ENCODE peak calls at places on chromosomes 5 and 9, in four cellular contexts. Q, T, Y and N are unnamed samples.
A peak's percentile ranks its signal among the peaks of the same experiment; 100 is the strongest.

GRCh38 chr9:16653491-16654407 is 216.7 kb downstream of the BNC2 start:
- DNase-seq in Q (no peak), Y (no peak), T (no peak), N (peak; percentile 42)

GRCh38 chr9:100277166-100277979 is 75.4 kb downstream of the TEX10 start:
- DNase-seq in T (no peak), Q (no peak), Y (no peak), N (no peak)

GRCh38 chr5:93150311-93151012 is 430.6 kb downstream of the NR2F1-AS1 start:
- DNase-seq in Y (no peak), T (no peak), Q (no peak), N (no peak)

GRCh38 chr5:179354305-179354882 is 9.1 kb upstream of the ADAMTS2 start:
- DNase-seq in T (no peak), Q (no peak), Y (no peak), N (no peak)

GRCh38 chr5:90855296-90855990 is 296.8 kb downstream of the ADGRV1 start:
- DNase-seq in Y (no peak), Q (no peak), T (no peak), N (no peak)

GRCh38 chr9:128155736-128156500 is 4.1 kb upstream of the BBLN start:
- DNase-seq in Q (no peak), T (no peak), Y (no peak), N (no peak)

GRCh38 chr5:1099931-1100651 is 11.8 kb downstream of the SLC12A7 start:
- DNase-seq in Q (no peak), Y (no peak), T (no peak), N (no peak)

GRCh38 chr9:131411719-131412681 is 18.1 kb downstream of the PRRC2B start:
- DNase-seq in Q (no peak), Y (no peak), T (no peak), N (peak; percentile 77)

GRCh38 chr5:123785160-123786001 is 273.4 kb downstream of the CSNK1G3 start:
- DNase-seq in T (no peak), Q (no peak), Y (no peak), N (no peak)

GRCh38 chr9:134172198-134173126 is 8.1 kb upstream of the RNU6ATAC start:
- DNase-seq in Y (no peak), Q (no peak), T (no peak), N (no peak)

GRCh38 chr5:65925601-65926275 is 637 bp upstream of the ERBIN start:
- DNase-seq in Y (peak; percentile 90), Q (peak; percentile 85), T (no peak), N (peak; percentile 74)

GRCh38 chr5:166581827-166582226 is 1709.6 kb upstream of the WWC1 start:
- DNase-seq in Q (no peak), Y (no peak), T (no peak), N (no peak)

GRCh38 chr9:127876026-127876763 is 1.3 kb downstream of the AK1 start:
- DNase-seq in Q (no peak), Y (no peak), T (no peak), N (no peak)

GRCh38 chr5:41286165-41286564 is 72.8 kb upstream of the C6 start:
- DNase-seq in Q (no peak), Y (no peak), T (no peak), N (no peak)

GRCh38 chr5:179730356-179730755 is 2.3 kb upstream of the MAML1 start:
- DNase-seq in Q (no peak), Y (no peak), T (no peak), N (no peak)

GRCh38 chr9:35229066-35229778 is 67.4 kb downstream of the UNC13B start:
- DNase-seq in Y (no peak), T (no peak), Q (no peak), N (no peak)

GRCh38 chr9:31168161-31168560 is 1216.3 kb upstream of the ACO1 start:
- DNase-seq in Y (no peak), T (no peak), Q (no peak), N (no peak)

GRCh38 chr5:73534001-73534547 is 31.4 kb downstream of the ANKRA2 start:
- DNase-seq in Y (no peak), T (no peak), Q (no peak), N (no peak)

GRCh38 chr5:83077662-83078261 is 415 bp downstream of the XRCC4 start:
- DNase-seq in Q (peak; percentile 67), T (no peak), Y (peak; percentile 18), N (peak; percentile 64)

GRCh38 chr5:103111458-103111857 is 8.5 kb downstream of the GIN1 start:
- DNase-seq in Q (no peak), Y (no peak), T (no peak), N (no peak)

GRCh38 chr5:114176356-114176755 is 185.5 kb upstream of the KCNN2 start:
- DNase-seq in Q (no peak), T (no peak), Y (no peak), N (no peak)

GRCh38 chr5:164175083-164175482 is 669.7 kb downstream of the MAT2B start:
- DNase-seq in Y (no peak), T (no peak), Q (no peak), N (no peak)

GRCh38 chr5:152349683-152350526 is 55.2 kb downstream of the NMUR2 start:
- DNase-seq in T (no peak), Y (peak; percentile 31), Q (peak; percentile 70), N (peak; percentile 21)
- TF ChIP-seq CREB1 in T (no peak), Y (no peak), Q (no peak), N (no peak)

DNA sequence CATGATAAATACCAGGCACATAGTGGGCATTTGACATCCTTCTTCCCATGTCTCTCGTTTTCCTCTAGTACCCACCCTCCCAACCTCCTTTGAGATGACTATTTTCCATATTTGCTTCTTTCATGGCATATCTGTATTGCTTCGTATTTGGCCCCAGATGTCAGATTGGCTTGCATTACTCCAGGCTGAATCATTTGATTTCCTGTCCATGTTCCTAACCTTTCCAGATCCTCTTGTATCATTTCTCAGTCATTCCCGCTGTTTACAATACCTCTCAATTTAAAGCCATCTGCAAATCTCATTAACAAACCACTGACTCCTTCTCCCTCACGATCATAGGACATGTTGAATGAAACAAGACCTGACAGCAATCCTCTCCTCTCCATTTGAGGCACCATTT is 19.9 kb downstream of the MTX3 start:
- DNase-seq in T (no peak), Y (no peak), Q (no peak), N (no peak)
- TF ChIP-seq BRCA1 in T (no peak), Y (no peak), Q (no peak), N (no peak)

DNA sequence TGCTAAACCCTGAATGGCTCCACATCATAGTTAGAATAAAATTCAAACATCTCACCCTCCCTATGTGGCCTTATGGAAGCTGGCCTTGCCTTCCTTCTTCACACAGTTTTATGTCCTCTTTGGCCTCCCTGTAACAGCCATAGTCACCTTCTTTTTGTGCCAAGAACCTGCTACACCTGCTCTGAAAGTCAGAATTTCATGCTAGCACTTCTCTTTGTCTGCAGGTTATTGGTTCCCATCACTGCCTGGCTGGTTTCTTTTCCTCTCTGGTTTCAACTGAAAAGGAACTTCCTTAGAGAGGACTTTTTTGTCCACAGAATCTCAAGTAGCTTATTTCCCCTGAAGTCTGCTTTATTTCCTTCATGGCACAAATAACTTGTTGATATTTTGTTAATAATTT is 114.4 kb upstream of the TNC start:
- DNase-seq in T (no peak), Q (no peak), Y (no peak), N (no peak)
- TF ChIP-seq RFX5 in T (no peak), Q (no peak), Y (no peak), N (no peak)

GRCh38 chr5:130520211-130520610 is 615.9 kb downstream of the CHSY3 start:
- DNase-seq in Q (no peak), Y (no peak), T (no peak), N (no peak)

DNA sequence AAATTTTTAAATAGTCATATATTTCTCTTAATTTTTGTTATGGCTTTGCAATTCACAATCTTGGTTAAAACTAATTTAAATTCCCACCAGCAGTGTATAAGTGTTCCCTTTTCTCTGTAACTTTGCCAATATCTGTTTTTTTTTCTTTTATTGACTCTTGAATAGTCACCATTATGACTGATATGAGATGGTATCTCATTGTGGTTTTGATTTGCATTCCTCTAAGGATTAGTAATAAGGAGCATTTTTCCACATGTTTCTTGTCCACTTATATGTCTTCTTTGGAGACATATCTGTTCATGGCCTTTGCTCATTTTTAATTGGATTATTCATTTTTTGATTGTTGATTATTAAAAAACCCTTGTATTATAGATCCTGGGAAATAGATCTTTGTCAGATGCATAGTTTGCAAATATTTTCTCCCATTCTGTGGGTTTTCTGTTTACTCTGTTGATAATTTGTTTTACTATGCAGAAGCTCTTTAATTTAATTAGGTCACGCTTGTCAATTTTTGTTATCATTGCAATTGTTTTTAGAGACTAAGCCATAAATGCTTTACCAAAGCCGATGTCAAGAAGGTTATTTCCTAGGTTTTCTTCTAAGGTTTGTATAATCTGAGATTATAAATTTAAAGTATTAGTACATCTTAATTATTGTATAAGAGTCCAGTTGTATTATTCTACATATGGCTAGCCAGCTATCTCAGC is 610.9 kb downstream of the CHSY3 start:
- DNase-seq in Q (no peak), T (no peak), Y (no peak), N (no peak)
- TF ChIP-seq CREB1 in Q (no peak), T (no peak), Y (no peak), N (no peak)

DNA sequence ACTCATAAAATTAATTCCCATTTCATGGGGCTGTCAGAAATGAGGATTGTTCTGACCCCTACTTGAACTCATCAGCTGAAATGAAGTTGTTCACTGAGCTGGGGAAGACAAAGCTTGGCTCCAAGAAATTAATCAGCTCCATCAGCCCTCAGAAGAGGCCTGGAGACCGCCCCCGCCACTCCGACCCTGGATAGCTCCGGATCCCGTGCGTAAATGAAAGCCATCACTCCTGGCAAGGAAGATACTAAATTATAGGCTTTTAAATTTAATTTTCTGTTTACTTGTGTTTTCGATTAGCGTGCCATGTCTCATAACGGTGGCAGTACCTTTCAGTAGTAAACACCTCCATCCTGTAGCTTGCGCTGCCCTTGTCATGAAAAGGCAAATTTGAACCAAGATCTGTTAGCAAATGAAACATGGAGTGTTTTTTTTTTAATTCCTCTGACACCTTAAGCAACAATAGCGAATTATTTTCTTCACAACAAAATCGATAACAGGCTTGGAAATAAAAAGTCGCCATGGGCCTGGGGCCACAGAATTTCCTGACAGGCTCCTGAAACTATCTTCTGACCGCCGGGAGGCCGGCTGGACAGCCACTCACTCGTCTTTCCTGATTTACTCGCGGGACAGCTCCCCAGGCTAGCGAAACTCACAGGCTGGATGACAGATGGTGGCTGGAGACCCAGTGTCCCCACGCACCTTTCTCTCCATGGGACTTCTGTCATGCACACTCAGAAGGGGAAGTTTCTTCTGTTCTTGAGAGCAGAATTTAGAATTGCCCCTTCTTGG is 143.1 kb upstream of the IRX2 start:
- DNase-seq in Q (peak; percentile 39), Y (no peak), T (no peak), N (no peak)
- TF ChIP-seq BRCA1 in Q (no peak), Y (no peak), T (no peak), N (no peak)

GRCh38 chr9:7186175-7186574 is 428.4 kb downstream of the KDM4C start:
- DNase-seq in T (no peak), Y (peak; percentile 27), Q (no peak), N (peak; percentile 16)
- TF ChIP-seq RFX5 in T (no peak), Y (no peak), Q (no peak), N (no peak)

DNA sequence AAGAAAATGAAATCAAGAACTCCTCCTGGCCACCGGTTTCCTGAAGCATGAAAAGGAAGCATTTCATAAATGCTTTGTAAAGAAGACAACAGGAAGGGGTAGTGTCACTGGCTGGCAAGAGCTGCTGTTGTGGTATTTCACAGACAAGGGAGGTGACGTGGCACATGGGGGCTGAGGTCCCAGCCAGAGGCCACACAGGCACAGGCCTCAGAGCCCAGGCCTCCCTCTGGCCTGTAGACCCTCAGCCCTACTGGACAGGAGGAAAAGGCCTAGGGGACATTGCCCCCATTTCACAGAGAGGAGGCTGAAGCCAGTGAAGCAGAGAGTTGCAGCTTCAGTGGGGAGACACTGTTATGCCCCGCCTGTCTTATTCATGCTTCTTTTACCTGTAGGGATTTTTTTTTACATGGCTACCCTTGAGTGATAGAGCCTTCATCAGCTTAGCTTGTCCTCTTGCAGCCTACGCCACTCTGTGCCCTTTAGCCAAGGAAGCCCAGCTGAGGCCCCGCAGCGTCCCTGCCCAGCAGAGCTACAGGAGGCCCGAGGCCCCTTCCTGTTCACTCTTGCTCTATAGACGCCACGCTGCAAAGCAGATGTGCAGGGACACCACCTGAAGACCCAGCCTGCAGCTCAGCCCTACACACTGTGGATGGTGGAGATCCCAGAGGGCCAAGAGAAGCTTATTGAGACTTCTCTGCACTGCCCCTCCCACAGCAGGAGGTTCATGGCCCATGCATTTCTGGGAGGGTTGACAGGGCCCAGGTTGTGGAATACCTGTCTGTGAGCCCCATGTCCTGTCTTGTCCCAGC is 33.8 kb downstream of the IRF1 start:
- DNase-seq in T (peak; percentile 73), Y (no peak), Q (no peak), N (no peak)
- TF ChIP-seq CREB1 in T (peak; percentile 47), Y (no peak), Q (no peak), N (peak; percentile 12)